ENCODE peak calls at places on chromosomes 13 and 19, in six cellular contexts. One of them, this sample, is unnamed.

GRCh38 chr19:47713046-47714021 is at the start of gene EHD2:
- DNase-seq in SK-N-SH: peak
- DNase-seq in osteocyte: peak
- DNase-seq in cardiac muscle cell: peak
- DNase-seq in A549: peak
- DNase-seq in B cell: no peak
- DNase-seq in this sample: peak

GRCh38 chr13:97125051-97125809 is 96.9 kb upstream of the MBNL2 start:
- DNase-seq in SK-N-SH: peak
- DNase-seq in osteocyte: no peak
- DNase-seq in cardiac muscle cell: peak
- DNase-seq in A549: no peak
- DNase-seq in B cell: no peak
- DNase-seq in this sample: no peak

GRCh38 chr13:80473695-80474094 is 132.8 kb upstream of the SPRY2 start:
- DNase-seq in SK-N-SH: no peak
- DNase-seq in osteocyte: no peak
- DNase-seq in cardiac muscle cell: peak
- DNase-seq in A549: peak
- DNase-seq in B cell: no peak
- DNase-seq in this sample: no peak

GRCh38 chr13:44403720-44404063 is 30.1 kb downstream of the SERP2 start:
- DNase-seq in SK-N-SH: no peak
- DNase-seq in osteocyte: no peak
- DNase-seq in cardiac muscle cell: no peak
- DNase-seq in A549: no peak
- DNase-seq in B cell: no peak
- DNase-seq in this sample: no peak

GRCh38 chr13:103218253-103218652 is 152.0 kb upstream of the SLC10A2 start:
- DNase-seq in SK-N-SH: no peak
- DNase-seq in osteocyte: no peak
- DNase-seq in cardiac muscle cell: no peak
- DNase-seq in A549: no peak
- DNase-seq in B cell: no peak
- DNase-seq in this sample: no peak

GRCh38 chr19:28960586-28960985 is 252.4 kb downstream of the UQCRFS1 start:
- DNase-seq in SK-N-SH: no peak
- DNase-seq in osteocyte: no peak
- DNase-seq in cardiac muscle cell: no peak
- DNase-seq in A549: no peak
- DNase-seq in B cell: no peak
- DNase-seq in this sample: no peak

GRCh38 chr13:100131863-100132574 is 43.1 kb downstream of the PCCA start:
- DNase-seq in SK-N-SH: peak
- DNase-seq in osteocyte: no peak
- DNase-seq in cardiac muscle cell: peak
- DNase-seq in A549: peak
- DNase-seq in B cell: no peak
- DNase-seq in this sample: no peak

GRCh38 chr19:47994209-47994802 is at the start of gene ELSPBP1:
- DNase-seq in SK-N-SH: no peak
- DNase-seq in osteocyte: no peak
- DNase-seq in cardiac muscle cell: no peak
- DNase-seq in A549: no peak
- DNase-seq in B cell: no peak
- DNase-seq in this sample: no peak

GRCh38 chr13:98657506-98658085 is 80.7 kb upstream of the STK24 start:
- DNase-seq in SK-N-SH: peak
- DNase-seq in osteocyte: no peak
- DNase-seq in cardiac muscle cell: no peak
- DNase-seq in A549: no peak
- DNase-seq in B cell: no peak
- DNase-seq in this sample: no peak

GRCh38 chr13:34719060-34719875 is 222.8 kb upstream of the NBEA start:
- DNase-seq in SK-N-SH: no peak
- DNase-seq in osteocyte: no peak
- DNase-seq in cardiac muscle cell: no peak
- DNase-seq in A549: no peak
- DNase-seq in B cell: no peak
- DNase-seq in this sample: no peak

GRCh38 chr19:39752390-39752789 is 14.6 kb upstream of the CLC start:
- DNase-seq in SK-N-SH: no peak
- DNase-seq in osteocyte: no peak
- DNase-seq in cardiac muscle cell: no peak
- DNase-seq in A549: no peak
- DNase-seq in B cell: no peak
- DNase-seq in this sample: no peak

GRCh38 chr13:23428183-23428528 is 5.3 kb downstream of the SACS start:
- DNase-seq in SK-N-SH: no peak
- DNase-seq in osteocyte: no peak
- DNase-seq in cardiac muscle cell: peak
- DNase-seq in A549: no peak
- DNase-seq in B cell: no peak
- DNase-seq in this sample: no peak

GRCh38 chr13:35850569-35850968 is 280.6 kb downstream of the DCLK1 start:
- DNase-seq in SK-N-SH: no peak
- DNase-seq in osteocyte: no peak
- DNase-seq in cardiac muscle cell: no peak
- DNase-seq in A549: no peak
- DNase-seq in B cell: no peak
- DNase-seq in this sample: no peak

GRCh38 chr13:113351514-113352026 is 12.4 kb downstream of the GRTP1 start:
- DNase-seq in SK-N-SH: no peak
- DNase-seq in osteocyte: no peak
- DNase-seq in cardiac muscle cell: peak
- DNase-seq in A549: no peak
- DNase-seq in B cell: no peak
- DNase-seq in this sample: no peak

GRCh38 chr13:43942301-43942700 is 62.6 kb downstream of the LACC1 start:
- DNase-seq in SK-N-SH: no peak
- DNase-seq in osteocyte: no peak
- DNase-seq in cardiac muscle cell: no peak
- DNase-seq in A549: no peak
- DNase-seq in B cell: no peak
- DNase-seq in this sample: no peak

GRCh38 chr19:34365463-34366401 is 736 bp downstream of the GPI start:
- DNase-seq in SK-N-SH: peak
- DNase-seq in osteocyte: no peak
- DNase-seq in cardiac muscle cell: peak
- DNase-seq in A549: no peak
- DNase-seq in B cell: peak
- DNase-seq in this sample: no peak

GRCh38 chr19:17148130-17148529 is 67.0 kb upstream of the USE1 start:
- DNase-seq in SK-N-SH: no peak
- DNase-seq in osteocyte: no peak
- DNase-seq in cardiac muscle cell: no peak
- DNase-seq in A549: no peak
- DNase-seq in B cell: no peak
- DNase-seq in this sample: no peak

GRCh38 chr19:16000024-16000687 is 51.3 kb downstream of the OR10H4 start:
- DNase-seq in SK-N-SH: no peak
- DNase-seq in osteocyte: peak
- DNase-seq in cardiac muscle cell: no peak
- DNase-seq in A549: no peak
- DNase-seq in B cell: no peak
- DNase-seq in this sample: no peak

GRCh38 chr19:31783592-31783991 is 434.4 kb upstream of the TSHZ3 start:
- DNase-seq in SK-N-SH: no peak
- DNase-seq in osteocyte: no peak
- DNase-seq in cardiac muscle cell: no peak
- DNase-seq in A549: no peak
- DNase-seq in B cell: no peak
- DNase-seq in this sample: no peak

GRCh38 chr13:94343243-94343585 is 136.3 kb downstream of the DCT start:
- DNase-seq in SK-N-SH: no peak
- DNase-seq in osteocyte: no peak
- DNase-seq in cardiac muscle cell: no peak
- DNase-seq in A549: no peak
- DNase-seq in B cell: no peak
- DNase-seq in this sample: no peak

GRCh38 chr13:109904218-109904617 is 117.8 kb upstream of the IRS2 start:
- DNase-seq in SK-N-SH: no peak
- DNase-seq in osteocyte: no peak
- DNase-seq in cardiac muscle cell: no peak
- DNase-seq in A549: no peak
- DNase-seq in B cell: no peak
- DNase-seq in this sample: no peak

GRCh38 chr13:113149711-113150544 is 8.5 kb upstream of the PROZ start:
- DNase-seq in SK-N-SH: no peak
- DNase-seq in osteocyte: peak
- DNase-seq in cardiac muscle cell: no peak
- DNase-seq in A549: no peak
- DNase-seq in B cell: no peak
- DNase-seq in this sample: no peak

GRCh38 chr19:50332264-50333038 is 3.3 kb upstream of the KCNC3 start:
- DNase-seq in SK-N-SH: no peak
- DNase-seq in osteocyte: no peak
- DNase-seq in cardiac muscle cell: no peak
- DNase-seq in A549: no peak
- DNase-seq in B cell: no peak
- DNase-seq in this sample: peak

GRCh38 chr19:18999016-18999758 is 34.1 kb downstream of the SUGP2 start:
- DNase-seq in SK-N-SH: no peak
- DNase-seq in osteocyte: no peak
- DNase-seq in cardiac muscle cell: peak
- DNase-seq in A549: no peak
- DNase-seq in B cell: no peak
- DNase-seq in this sample: no peak

GRCh38 chr13:35714096-35714495 is 237.6 kb upstream of the MAB21L1 start:
- DNase-seq in SK-N-SH: peak
- DNase-seq in osteocyte: no peak
- DNase-seq in cardiac muscle cell: no peak
- DNase-seq in A549: no peak
- DNase-seq in B cell: no peak
- DNase-seq in this sample: no peak

DNA sequence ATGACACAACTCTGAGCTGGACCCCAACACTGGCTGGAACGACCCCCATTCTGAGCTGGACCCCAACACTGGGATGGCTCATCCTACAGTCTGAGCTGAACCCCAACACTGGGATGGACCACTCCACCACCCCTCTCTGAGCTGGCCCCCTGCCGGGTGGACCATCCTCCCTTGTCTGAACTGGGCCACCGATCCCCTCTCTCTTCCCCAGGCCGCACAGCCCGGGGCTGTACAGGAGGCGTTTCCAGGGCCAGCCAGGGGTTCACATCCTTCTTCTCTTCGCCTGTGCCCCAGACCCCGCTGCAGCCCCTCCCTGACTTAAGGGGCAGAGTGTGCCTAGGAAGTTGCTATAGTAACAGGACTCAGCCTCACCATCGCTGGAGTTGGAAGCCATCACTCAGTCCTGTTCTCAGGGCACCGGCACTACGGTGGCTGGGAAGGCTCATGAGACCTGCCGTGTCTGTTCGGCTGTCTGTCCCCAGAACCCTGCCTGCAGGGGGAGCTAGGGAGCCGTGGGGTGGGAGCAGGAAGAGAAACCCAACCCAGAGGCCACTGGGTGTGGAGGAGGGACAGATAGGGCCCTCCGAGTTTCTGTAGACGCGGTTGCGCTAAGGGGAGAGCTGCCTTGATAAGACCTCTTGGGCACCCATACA is 3.7 kb downstream of the PRKACA start:
- DNase-seq in SK-N-SH: no peak
- DNase-seq in osteocyte: no peak
- DNase-seq in cardiac muscle cell: no peak
- DNase-seq in A549: no peak
- DNase-seq in B cell: no peak
- DNase-seq in this sample: no peak
- TF ChIP-seq CTCF in SK-N-SH: peak
- TF ChIP-seq CTCF in osteocyte: peak
- TF ChIP-seq CTCF in cardiac muscle cell: peak
- TF ChIP-seq CTCF in A549: no peak
- TF ChIP-seq CTCF in B cell: no peak
- TF ChIP-seq CTCF in this sample: peak

GRCh38 chr19:3849092-3849491 is 19.7 kb downstream of the ZFR2 start:
- DNase-seq in SK-N-SH: peak
- DNase-seq in osteocyte: no peak
- DNase-seq in cardiac muscle cell: no peak
- DNase-seq in A549: no peak
- DNase-seq in B cell: peak
- DNase-seq in this sample: no peak
- TF ChIP-seq CTCF in SK-N-SH: peak
- TF ChIP-seq CTCF in osteocyte: peak
- TF ChIP-seq CTCF in cardiac muscle cell: peak
- TF ChIP-seq CTCF in A549: no peak
- TF ChIP-seq CTCF in B cell: peak
- TF ChIP-seq CTCF in this sample: no peak

GRCh38 chr13:26257049-26257448 is 3.1 kb downstream of the CDK8 start:
- DNase-seq in SK-N-SH: no peak
- DNase-seq in osteocyte: no peak
- DNase-seq in cardiac muscle cell: no peak
- DNase-seq in A549: no peak
- DNase-seq in B cell: no peak
- DNase-seq in this sample: no peak

GRCh38 chr13:26253787-26254582 is at the start of gene CDK8:
- DNase-seq in SK-N-SH: peak
- DNase-seq in osteocyte: peak
- DNase-seq in cardiac muscle cell: peak
- DNase-seq in A549: peak
- DNase-seq in B cell: peak
- DNase-seq in this sample: peak

GRCh38 chr13:26254583-26255102 is 714 bp downstream of the CDK8 start:
- DNase-seq in SK-N-SH: peak
- DNase-seq in osteocyte: no peak
- DNase-seq in cardiac muscle cell: peak
- DNase-seq in A549: peak
- DNase-seq in B cell: peak
- DNase-seq in this sample: peak

GRCh38 chr13:26253262-26253786 is 605 bp upstream of the CDK8 start:
- DNase-seq in SK-N-SH: no peak
- DNase-seq in osteocyte: no peak
- DNase-seq in cardiac muscle cell: no peak
- DNase-seq in A549: no peak
- DNase-seq in B cell: no peak
- DNase-seq in this sample: no peak

DNA sequence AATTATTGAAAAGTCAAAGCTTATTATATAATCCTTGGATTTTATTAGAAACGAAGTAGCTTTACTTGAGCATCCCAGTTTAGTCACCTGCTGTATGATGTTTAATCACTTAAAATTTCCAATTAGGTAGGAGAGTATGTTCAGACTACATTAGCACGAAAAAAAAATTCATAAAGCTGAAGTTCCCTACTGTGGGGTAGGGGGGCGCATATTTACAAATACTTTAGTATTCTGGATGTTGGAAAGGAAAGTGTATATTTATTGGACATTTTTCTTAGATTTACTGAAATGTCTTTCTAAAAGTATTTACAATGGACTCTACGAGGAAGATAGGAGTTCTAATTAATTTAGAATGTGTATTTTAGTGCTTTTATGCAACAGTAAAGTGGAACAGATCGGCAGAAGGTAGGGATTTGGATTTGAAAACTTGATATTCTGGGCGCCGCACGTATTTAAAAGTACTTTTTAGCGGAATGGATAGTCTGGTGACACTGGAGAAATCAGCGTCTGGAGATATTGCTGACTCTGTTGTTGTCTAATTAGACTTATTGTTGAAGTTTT is 1.9 kb downstream of the CDK8 start:
- DNase-seq in SK-N-SH: peak
- DNase-seq in osteocyte: no peak
- DNase-seq in cardiac muscle cell: peak
- DNase-seq in A549: no peak
- DNase-seq in B cell: no peak
- DNase-seq in this sample: no peak
- TF ChIP-seq CTCF in SK-N-SH: peak
- TF ChIP-seq CTCF in osteocyte: peak
- TF ChIP-seq CTCF in cardiac muscle cell: peak
- TF ChIP-seq CTCF in A549: no peak
- TF ChIP-seq CTCF in B cell: peak
- TF ChIP-seq CTCF in this sample: peak

GRCh38 chr19:12093777-12094176 is 29.2 kb downstream of the ZNF844 start:
- DNase-seq in SK-N-SH: no peak
- DNase-seq in osteocyte: no peak
- DNase-seq in cardiac muscle cell: no peak
- DNase-seq in A549: no peak
- DNase-seq in B cell: no peak
- DNase-seq in this sample: peak
- TF ChIP-seq CTCF in SK-N-SH: no peak
- TF ChIP-seq CTCF in osteocyte: no peak
- TF ChIP-seq CTCF in cardiac muscle cell: no peak
- TF ChIP-seq CTCF in A549: no peak
- TF ChIP-seq CTCF in B cell: no peak
- TF ChIP-seq CTCF in this sample: no peak